ENCODE peak calls at places on chromosome 19, in ten cellular contexts. One of them, this sample, is unnamed.

GRCh38 chr19:8306235-8307054 is 1.7 kb downstream of the CD320 start:
- DNase-seq in GM10248: no peak
- DNase-seq in breast epithelium: peak
- DNase-seq in type B pancreatic cell: peak
- DNase-seq in fibroblast of pulmonary artery: no peak
- DNase-seq in WTC11: peak
- DNase-seq in RWPE1: no peak
- DNase-seq in OCI-LY7: no peak
- DNase-seq in cardiac fibroblast: no peak
- DNase-seq in nephron progenitor cell: no peak
- DNase-seq in this sample: no peak

GRCh38 chr19:31349160-31349881 is at the start of gene TSHZ3:
- DNase-seq in GM10248: no peak
- DNase-seq in breast epithelium: no peak
- DNase-seq in type B pancreatic cell: peak
- DNase-seq in fibroblast of pulmonary artery: peak
- DNase-seq in WTC11: peak
- DNase-seq in RWPE1: peak
- DNase-seq in OCI-LY7: no peak
- DNase-seq in cardiac fibroblast: peak
- DNase-seq in nephron progenitor cell: peak
- DNase-seq in this sample: peak

GRCh38 chr19:14494910-14495677 is 833 bp downstream of the GIPC1 start:
- DNase-seq in GM10248: peak
- DNase-seq in breast epithelium: no peak
- DNase-seq in type B pancreatic cell: no peak
- DNase-seq in fibroblast of pulmonary artery: no peak
- DNase-seq in WTC11: no peak
- DNase-seq in RWPE1: peak
- DNase-seq in OCI-LY7: peak
- DNase-seq in cardiac fibroblast: no peak
- DNase-seq in nephron progenitor cell: no peak
- DNase-seq in this sample: no peak

GRCh38 chr19:51548213-51548651 is 16.8 kb upstream of the SIGLEC6 start:
- DNase-seq in GM10248: no peak
- DNase-seq in breast epithelium: peak
- DNase-seq in type B pancreatic cell: no peak
- DNase-seq in fibroblast of pulmonary artery: no peak
- DNase-seq in WTC11: no peak
- DNase-seq in RWPE1: no peak
- DNase-seq in OCI-LY7: no peak
- DNase-seq in cardiac fibroblast: no peak
- DNase-seq in nephron progenitor cell: no peak
- DNase-seq in this sample: no peak

GRCh38 chr19:32917612-32917996 is 48.0 kb upstream of the SLC7A9 start:
- DNase-seq in GM10248: no peak
- DNase-seq in breast epithelium: no peak
- DNase-seq in type B pancreatic cell: no peak
- DNase-seq in fibroblast of pulmonary artery: no peak
- DNase-seq in WTC11: no peak
- DNase-seq in RWPE1: no peak
- DNase-seq in OCI-LY7: no peak
- DNase-seq in cardiac fibroblast: no peak
- DNase-seq in nephron progenitor cell: no peak
- DNase-seq in this sample: no peak

GRCh38 chr19:38453596-38453995 is 20.1 kb downstream of the RYR1 start:
- DNase-seq in GM10248: no peak
- DNase-seq in breast epithelium: no peak
- DNase-seq in type B pancreatic cell: no peak
- DNase-seq in fibroblast of pulmonary artery: no peak
- DNase-seq in WTC11: no peak
- DNase-seq in RWPE1: no peak
- DNase-seq in OCI-LY7: no peak
- DNase-seq in cardiac fibroblast: no peak
- DNase-seq in nephron progenitor cell: no peak
- DNase-seq in this sample: no peak

GRCh38 chr19:35975608-35976214 is 19.3 kb upstream of the SDHAF1 start:
- DNase-seq in GM10248: no peak
- DNase-seq in breast epithelium: no peak
- DNase-seq in type B pancreatic cell: no peak
- DNase-seq in fibroblast of pulmonary artery: peak
- DNase-seq in WTC11: peak
- DNase-seq in RWPE1: peak
- DNase-seq in OCI-LY7: no peak
- DNase-seq in cardiac fibroblast: peak
- DNase-seq in nephron progenitor cell: peak
- DNase-seq in this sample: no peak

GRCh38 chr19:16359964-16360363 is 35.3 kb downstream of the KLF2 start:
- DNase-seq in GM10248: no peak
- DNase-seq in breast epithelium: no peak
- DNase-seq in type B pancreatic cell: no peak
- DNase-seq in fibroblast of pulmonary artery: no peak
- DNase-seq in WTC11: no peak
- DNase-seq in RWPE1: no peak
- DNase-seq in OCI-LY7: no peak
- DNase-seq in cardiac fibroblast: no peak
- DNase-seq in nephron progenitor cell: no peak
- DNase-seq in this sample: no peak

GRCh38 chr19:35260694-35261304 is 8.0 kb upstream of the USF2 start:
- DNase-seq in GM10248: peak
- DNase-seq in breast epithelium: no peak
- DNase-seq in type B pancreatic cell: peak
- DNase-seq in fibroblast of pulmonary artery: no peak
- DNase-seq in WTC11: peak
- DNase-seq in RWPE1: no peak
- DNase-seq in OCI-LY7: no peak
- DNase-seq in cardiac fibroblast: no peak
- DNase-seq in nephron progenitor cell: no peak
- DNase-seq in this sample: no peak

GRCh38 chr19:8004723-8005513 is 523 bp downstream of the ELAVL1 start:
- DNase-seq in GM10248: no peak
- DNase-seq in breast epithelium: no peak
- DNase-seq in type B pancreatic cell: no peak
- DNase-seq in fibroblast of pulmonary artery: peak
- DNase-seq in WTC11: no peak
- DNase-seq in RWPE1: no peak
- DNase-seq in OCI-LY7: peak
- DNase-seq in cardiac fibroblast: peak
- DNase-seq in nephron progenitor cell: peak
- DNase-seq in this sample: peak

GRCh38 chr19:2578911-2579677 is 103.2 kb downstream of the GADD45B start:
- DNase-seq in GM10248: peak
- DNase-seq in breast epithelium: peak
- DNase-seq in type B pancreatic cell: peak
- DNase-seq in fibroblast of pulmonary artery: peak
- DNase-seq in WTC11: peak
- DNase-seq in RWPE1: peak
- DNase-seq in OCI-LY7: no peak
- DNase-seq in cardiac fibroblast: peak
- DNase-seq in nephron progenitor cell: peak
- DNase-seq in this sample: peak

GRCh38 chr19:2577722-2578335 is 101.9 kb downstream of the GADD45B start:
- DNase-seq in GM10248: no peak
- DNase-seq in breast epithelium: peak
- DNase-seq in type B pancreatic cell: no peak
- DNase-seq in fibroblast of pulmonary artery: no peak
- DNase-seq in WTC11: no peak
- DNase-seq in RWPE1: no peak
- DNase-seq in OCI-LY7: no peak
- DNase-seq in cardiac fibroblast: peak
- DNase-seq in nephron progenitor cell: no peak
- DNase-seq in this sample: no peak

GRCh38 chr19:2578391-2578826 is 102.5 kb downstream of the GADD45B start:
- DNase-seq in GM10248: no peak
- DNase-seq in breast epithelium: peak
- DNase-seq in type B pancreatic cell: no peak
- DNase-seq in fibroblast of pulmonary artery: peak
- DNase-seq in WTC11: peak
- DNase-seq in RWPE1: peak
- DNase-seq in OCI-LY7: no peak
- DNase-seq in cardiac fibroblast: peak
- DNase-seq in nephron progenitor cell: no peak
- DNase-seq in this sample: peak

GRCh38 chr19:2582984-2583956 is 107.3 kb downstream of the GADD45B start:
- DNase-seq in GM10248: no peak
- DNase-seq in breast epithelium: peak
- DNase-seq in type B pancreatic cell: no peak
- DNase-seq in fibroblast of pulmonary artery: peak
- DNase-seq in WTC11: no peak
- DNase-seq in RWPE1: no peak
- DNase-seq in OCI-LY7: peak
- DNase-seq in cardiac fibroblast: peak
- DNase-seq in nephron progenitor cell: no peak
- DNase-seq in this sample: no peak

DNA sequence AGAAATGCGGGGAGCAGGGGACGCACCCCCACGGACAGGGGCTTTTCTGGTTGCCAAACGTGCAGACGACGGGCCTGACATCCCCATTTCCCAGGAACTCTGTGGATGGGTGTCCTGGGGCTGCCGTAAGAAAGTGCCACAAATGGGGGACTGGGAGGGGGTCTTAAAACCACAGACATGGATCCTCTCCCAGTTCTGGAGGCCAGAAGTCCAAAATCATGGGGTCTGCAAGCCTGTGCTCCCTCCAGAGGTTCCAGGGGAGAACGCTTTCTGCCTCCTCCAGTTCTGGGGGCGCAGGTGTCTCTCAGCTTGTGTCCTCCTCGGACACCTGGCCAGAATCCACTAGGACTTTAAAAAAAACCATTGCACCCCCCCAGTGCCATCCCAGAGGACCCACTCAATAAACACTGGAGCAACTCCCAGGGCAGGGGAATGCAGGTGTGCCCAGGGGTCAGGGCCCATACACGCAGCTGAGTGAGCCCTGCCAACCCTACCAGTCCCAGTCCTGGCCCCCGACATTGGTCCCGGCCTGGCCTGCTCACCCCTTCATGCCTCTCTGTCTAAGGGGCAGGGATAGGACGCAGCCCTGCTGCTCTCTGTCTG is 103.9 kb downstream of the GADD45B start:
- DNase-seq in GM10248: no peak
- DNase-seq in breast epithelium: no peak
- DNase-seq in type B pancreatic cell: no peak
- DNase-seq in fibroblast of pulmonary artery: no peak
- DNase-seq in WTC11: no peak
- DNase-seq in RWPE1: no peak
- DNase-seq in OCI-LY7: no peak
- DNase-seq in cardiac fibroblast: no peak
- DNase-seq in nephron progenitor cell: no peak
- DNase-seq in this sample: no peak
- TF ChIP-seq CTCF in GM10248: no peak
- TF ChIP-seq CTCF in breast epithelium: no peak
- TF ChIP-seq CTCF in type B pancreatic cell: peak
- TF ChIP-seq CTCF in fibroblast of pulmonary artery: no peak
- TF ChIP-seq CTCF in WTC11: no peak
- TF ChIP-seq CTCF in RWPE1: peak
- TF ChIP-seq CTCF in OCI-LY7: peak
- TF ChIP-seq CTCF in cardiac fibroblast: no peak
- TF ChIP-seq CTCF in nephron progenitor cell: no peak
- TF ChIP-seq CTCF in this sample: peak

GRCh38 chr19:3547301-3547731 is 8.3 kb downstream of the TEKTIP1 start:
- DNase-seq in GM10248: no peak
- DNase-seq in breast epithelium: no peak
- DNase-seq in type B pancreatic cell: no peak
- DNase-seq in fibroblast of pulmonary artery: peak
- DNase-seq in WTC11: peak
- DNase-seq in RWPE1: no peak
- DNase-seq in OCI-LY7: peak
- DNase-seq in cardiac fibroblast: no peak
- DNase-seq in nephron progenitor cell: no peak
- DNase-seq in this sample: no peak
- TF ChIP-seq CTCF in GM10248: peak
- TF ChIP-seq CTCF in breast epithelium: peak
- TF ChIP-seq CTCF in type B pancreatic cell: peak
- TF ChIP-seq CTCF in fibroblast of pulmonary artery: peak
- TF ChIP-seq CTCF in WTC11: peak
- TF ChIP-seq CTCF in RWPE1: peak
- TF ChIP-seq CTCF in OCI-LY7: peak
- TF ChIP-seq CTCF in cardiac fibroblast: peak
- TF ChIP-seq CTCF in nephron progenitor cell: peak
- TF ChIP-seq CTCF in this sample: peak

DNA sequence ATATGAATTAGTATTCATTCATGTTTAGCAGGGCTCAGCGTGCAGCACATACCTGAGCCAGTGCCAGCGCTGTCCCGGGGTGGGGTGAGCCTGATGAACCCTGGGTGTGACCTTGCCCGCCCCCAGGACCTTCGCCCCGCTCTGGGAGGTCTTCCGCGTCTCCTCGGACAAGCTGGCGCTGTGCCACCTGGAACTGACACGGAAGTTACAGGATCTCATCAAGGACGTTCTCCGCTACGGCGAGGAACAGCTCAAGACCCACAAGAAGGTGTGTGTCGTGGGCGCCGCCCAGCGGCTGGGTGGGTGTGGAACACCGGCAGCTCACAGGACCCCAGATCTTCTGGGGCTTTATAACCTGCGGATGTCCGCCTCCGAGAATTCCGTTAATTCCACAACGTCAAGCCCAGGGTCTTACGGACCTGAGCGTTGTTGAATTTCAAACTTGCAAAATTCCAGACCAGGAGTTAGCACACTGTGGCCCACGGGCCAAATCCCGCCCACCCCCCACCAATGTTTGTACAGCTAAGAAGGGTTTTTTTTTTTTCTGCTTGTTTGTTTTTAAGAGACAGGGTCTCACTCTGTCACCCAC is 15.4 kb downstream of the FCHO1 start:
- DNase-seq in GM10248: peak
- DNase-seq in breast epithelium: peak
- DNase-seq in type B pancreatic cell: peak
- DNase-seq in fibroblast of pulmonary artery: peak
- DNase-seq in WTC11: peak
- DNase-seq in RWPE1: peak
- DNase-seq in OCI-LY7: peak
- DNase-seq in cardiac fibroblast: peak
- DNase-seq in nephron progenitor cell: peak
- DNase-seq in this sample: peak
- TF ChIP-seq CTCF in GM10248: peak
- TF ChIP-seq CTCF in breast epithelium: peak
- TF ChIP-seq CTCF in type B pancreatic cell: peak
- TF ChIP-seq CTCF in fibroblast of pulmonary artery: peak
- TF ChIP-seq CTCF in WTC11: peak
- TF ChIP-seq CTCF in RWPE1: peak
- TF ChIP-seq CTCF in OCI-LY7: peak
- TF ChIP-seq CTCF in cardiac fibroblast: peak
- TF ChIP-seq CTCF in nephron progenitor cell: peak
- TF ChIP-seq CTCF in this sample: peak

DNA sequence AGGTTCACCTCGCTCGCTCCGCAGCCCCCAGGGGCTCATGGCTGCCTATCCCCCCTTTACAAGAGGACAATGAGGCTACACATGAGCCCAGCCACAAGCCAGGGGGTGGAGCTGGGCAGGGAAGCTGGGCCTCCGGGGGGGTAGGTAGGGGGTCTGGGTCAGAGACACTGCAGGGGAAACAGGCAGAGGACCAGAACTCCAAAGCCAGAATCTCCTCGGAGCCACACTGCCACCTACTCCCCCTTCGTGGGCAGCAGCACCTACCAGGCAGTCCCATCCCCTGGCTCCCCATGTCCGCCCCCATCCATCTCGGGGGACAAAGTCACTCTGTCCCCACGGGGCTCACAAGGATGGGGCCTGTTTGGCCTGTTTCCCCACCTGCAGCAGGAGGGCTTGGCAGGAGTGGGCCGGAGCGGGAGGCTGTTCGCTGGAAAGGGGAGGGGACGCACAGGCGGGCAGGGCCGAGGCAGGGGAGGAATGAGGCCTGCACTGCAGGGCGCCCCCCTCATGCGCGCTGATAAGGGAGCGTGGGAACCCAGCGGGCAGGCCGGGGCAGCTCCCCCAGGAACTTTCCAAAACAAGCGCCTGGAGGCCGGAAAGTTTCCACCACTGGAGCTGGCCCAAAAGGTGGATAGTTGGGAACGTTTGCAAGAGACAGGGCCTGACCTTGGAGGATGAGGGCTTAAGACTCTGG is 545 bp upstream of the ISYNA1 start:
- DNase-seq in GM10248: no peak
- DNase-seq in breast epithelium: no peak
- DNase-seq in type B pancreatic cell: no peak
- DNase-seq in fibroblast of pulmonary artery: peak
- DNase-seq in WTC11: peak
- DNase-seq in RWPE1: no peak
- DNase-seq in OCI-LY7: no peak
- DNase-seq in cardiac fibroblast: no peak
- DNase-seq in nephron progenitor cell: peak
- DNase-seq in this sample: peak
- TF ChIP-seq CTCF in GM10248: no peak
- TF ChIP-seq CTCF in breast epithelium: no peak
- TF ChIP-seq CTCF in type B pancreatic cell: no peak
- TF ChIP-seq CTCF in fibroblast of pulmonary artery: no peak
- TF ChIP-seq CTCF in WTC11: no peak
- TF ChIP-seq CTCF in RWPE1: peak
- TF ChIP-seq CTCF in OCI-LY7: no peak
- TF ChIP-seq CTCF in cardiac fibroblast: no peak
- TF ChIP-seq CTCF in nephron progenitor cell: no peak
- TF ChIP-seq CTCF in this sample: no peak

This sample was measured in mesothelial cell of epicardium.